ENCODE peak calls at places on chromosomes 13 and 19, in eight cellular contexts. E, M, J, U, T, Z, L and H are unnamed samples.

GRCh38 chr19:39544201-39544903 is 4.4 kb upstream of the EID2 start:
- DNase-seq in E (no peak), M (peak; percentile 40), J (no peak), U (no peak), T (no peak), Z (no peak), L (no peak), H (no peak)

GRCh38 chr13:36212789-36213188 is 1.6 kb downstream of the SOHLH2 start:
- DNase-seq in E (no peak), M (no peak), J (no peak), U (no peak), T (no peak), Z (no peak), L (no peak), H (no peak)

GRCh38 chr19:29645911-29646310 is 19.4 kb upstream of the PLEKHF1 start:
- DNase-seq in E (no peak), M (peak; percentile 89), J (no peak), U (peak; percentile 77), T (no peak), Z (no peak), L (no peak), H (no peak)

GRCh38 chr13:98476106-98476505 is 100.8 kb downstream of the STK24 start:
- DNase-seq in E (peak; percentile 55), M (no peak), J (no peak), U (no peak), T (no peak), Z (no peak), L (no peak), H (peak; percentile 73)

GRCh38 chr13:43776680-43777079 is 10.1 kb downstream of the ENOX1 start:
- DNase-seq in E (no peak), M (no peak), J (no peak), U (no peak), T (no peak), Z (no peak), L (no peak), H (no peak)

GRCh38 chr13:113045214-113046007 is 60.2 kb upstream of the F7 start:
- DNase-seq in E (no peak), M (no peak), J (no peak), U (no peak), T (no peak), Z (no peak), L (peak; percentile 57), H (no peak)

GRCh38 chr19:54439174-54439851 is 9.7 kb upstream of the LENG8 start:
- DNase-seq in E (peak; percentile 27), M (peak; percentile 71), J (no peak), U (peak; percentile 39), T (peak; percentile 60), Z (no peak), L (peak; percentile 76), H (no peak)

GRCh38 chr13:59790626-59791025 is 373.1 kb downstream of the DIAPH3 start:
- DNase-seq in E (no peak), M (no peak), J (no peak), U (no peak), T (no peak), Z (no peak), L (no peak), H (no peak)

GRCh38 chr19:1874554-1875185 is 10.6 kb downstream of the ABHD17A start:
- DNase-seq in E (no peak), M (peak; percentile 38), J (no peak), U (no peak), T (peak; percentile 48), Z (no peak), L (no peak), H (no peak)

GRCh38 chr19:7871530-7872305 is 2.5 kb downstream of the PRR36 start:
- DNase-seq in E (peak; percentile 67), M (peak; percentile 95), J (peak; percentile 91), U (peak; percentile 97), T (peak; percentile 84), Z (peak; percentile 59), L (peak; percentile 67), H (peak; percentile 86)

GRCh38 chr19:58381460-58382220 is 810 bp upstream of the ZNF837 start:
- DNase-seq in E (no peak), M (no peak), J (no peak), U (no peak), T (no peak), Z (no peak), L (no peak), H (no peak)

GRCh38 chr13:29496241-29496712 is 99.2 kb downstream of the SLC7A1 start:
- DNase-seq in E (no peak), M (peak; percentile 75), J (no peak), U (peak; percentile 52), T (peak; percentile 69), Z (no peak), L (no peak), H (no peak)

GRCh38 chr19:48123907-48124675 is 13.5 kb upstream of the PLA2G4C start:
- DNase-seq in E (no peak), M (peak; percentile 76), J (no peak), U (no peak), T (no peak), Z (peak; percentile 72), L (no peak), H (peak; percentile 68)

GRCh38 chr13:27170221-27170520 is 1.4 kb downstream of the USP12 start:
- DNase-seq in E (no peak), M (peak; percentile 62), J (no peak), U (no peak), T (peak; percentile 27), Z (no peak), L (no peak), H (peak; percentile 54)

GRCh38 chr13:27172495-27172842 is 858 bp upstream of the USP12 start:
- DNase-seq in E (no peak), M (peak; percentile 28), J (no peak), U (no peak), T (peak; percentile 52), Z (no peak), L (no peak), H (no peak)

GRCh38 chr13:27170521-27171243 is 929 bp downstream of the USP12 start:
- DNase-seq in E (peak; percentile 8), M (peak; percentile 38), J (no peak), U (peak; percentile 34), T (peak; percentile 50), Z (no peak), L (no peak), H (peak; percentile 43)

GRCh38 chr13:27171830-27172494 is 351 bp upstream of the USP12 start:
- DNase-seq in E (peak; percentile 92), M (peak; percentile 83), J (peak; percentile 96), U (peak; percentile 95), T (peak; percentile 93), Z (no peak), L (peak; percentile 74), H (peak; percentile 91)

GRCh38 chr13:27171244-27171829 is at the start of gene USP12:
- DNase-seq in E (no peak), M (no peak), J (peak; percentile 67), U (no peak), T (peak; percentile 63), Z (no peak), L (no peak), H (peak; percentile 51)
- TF ChIP-seq CTCF in E (no peak), M (no peak), J (no peak), U (no peak), T (no peak), Z (no peak), L (no peak), H (peak; percentile 37)

GRCh38 chr19:739998-740715 is 10.8 kb upstream of the MISP start:
- DNase-seq in E (no peak), M (no peak), J (no peak), U (no peak), T (no peak), Z (no peak), L (no peak), H (no peak)

GRCh38 chr19:743168-743687 is 7.7 kb upstream of the MISP start:
- DNase-seq in E (no peak), M (no peak), J (no peak), U (peak; percentile 31), T (no peak), Z (no peak), L (no peak), H (peak; percentile 69)

GRCh38 chr19:742540-743075 is 8.3 kb upstream of the MISP start:
- DNase-seq in E (no peak), M (no peak), J (no peak), U (no peak), T (no peak), Z (no peak), L (no peak), H (no peak)

GRCh38 chr19:738509-739128 is 12.3 kb upstream of the MISP start:
- DNase-seq in E (no peak), M (no peak), J (no peak), U (no peak), T (no peak), Z (no peak), L (no peak), H (no peak)

GRCh38 chr19:741506-742131 is 9.3 kb upstream of the MISP start:
- DNase-seq in E (no peak), M (peak; percentile 24), J (no peak), U (no peak), T (peak; percentile 51), Z (no peak), L (no peak), H (peak; percentile 65)
- TF ChIP-seq CTCF in E (no peak), M (no peak), J (no peak), U (no peak), T (peak; percentile 63), Z (peak; percentile 28), L (no peak), H (no peak)

DNA sequence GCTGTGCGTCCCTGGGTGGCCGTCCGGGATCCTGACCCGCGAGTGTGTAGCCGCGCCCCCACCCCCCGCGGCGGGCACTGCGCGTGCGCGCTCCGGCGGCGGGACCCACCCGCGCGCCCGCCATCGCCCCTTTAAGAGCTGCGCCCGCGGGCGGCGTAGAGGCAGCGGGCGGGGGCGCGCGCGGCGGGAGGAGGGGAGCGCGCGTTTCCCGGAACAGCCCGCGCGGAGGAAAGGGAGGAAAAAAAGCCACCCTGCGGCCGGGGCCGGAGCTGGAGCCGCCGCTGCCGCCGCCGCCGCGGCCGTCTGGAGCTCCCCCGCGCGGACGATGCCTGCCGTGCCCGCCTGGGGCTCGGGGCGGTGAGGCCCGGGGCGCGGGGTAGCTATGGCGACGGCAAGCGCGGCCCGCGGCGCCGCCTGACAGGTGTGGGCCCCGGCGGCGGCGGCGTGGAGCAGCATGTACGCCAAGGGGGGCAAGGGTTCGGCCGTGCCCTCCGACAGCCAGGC is at the start of gene SSBP4:
- DNase-seq in E (peak; percentile 52), M (peak; percentile 80), J (peak; percentile 85), U (peak; percentile 76), T (peak; percentile 88), Z (no peak), L (no peak), H (peak; percentile 92)
- TF ChIP-seq CTCF in E (no peak), M (peak; percentile 51), J (peak; percentile 65), U (no peak), T (no peak), Z (no peak), L (peak; percentile 18), H (peak; percentile 58)

DNA sequence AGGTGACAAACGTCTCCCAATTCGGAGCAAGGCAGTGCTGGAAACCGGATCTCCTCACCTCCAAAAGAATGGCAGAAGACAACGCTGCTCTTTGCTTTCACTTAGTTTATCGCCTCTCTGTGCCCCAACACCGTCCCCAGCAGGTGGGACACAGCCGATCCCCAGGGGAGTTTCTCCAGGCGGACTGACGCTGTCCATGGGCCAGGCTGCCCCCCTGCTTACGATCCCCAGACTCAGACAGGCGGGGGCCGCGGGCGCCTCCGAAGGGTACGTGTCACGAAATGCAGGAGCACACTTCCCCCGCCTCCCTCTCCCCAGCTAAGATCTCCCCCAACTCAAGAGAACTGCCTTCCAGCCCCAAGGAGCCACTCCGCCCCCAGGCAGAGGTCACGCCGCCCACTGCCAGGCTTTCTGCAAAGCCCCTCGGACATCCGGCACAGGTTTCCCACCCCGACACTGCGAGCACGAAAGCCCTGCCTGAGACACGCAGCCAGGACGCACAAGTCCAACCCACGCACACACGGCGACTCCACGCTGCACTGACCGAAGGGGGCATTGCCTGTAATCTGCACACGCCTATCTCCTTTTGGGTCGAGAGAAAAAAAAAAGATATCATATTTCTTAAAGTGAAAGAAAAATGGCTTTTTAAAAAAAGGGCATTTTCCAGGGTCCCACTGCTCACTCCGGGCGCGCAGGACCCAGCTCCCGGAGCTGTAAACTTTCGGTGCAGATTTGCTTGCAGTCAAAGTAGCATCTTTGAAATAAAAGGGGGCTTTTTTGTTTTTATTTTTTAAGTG is 1.9 kb downstream of the SPRY2 start:
- DNase-seq in E (no peak), M (peak; percentile 62), J (peak; percentile 91), U (peak; percentile 61), T (no peak), Z (no peak), L (peak; percentile 63), H (peak; percentile 61)
- TF ChIP-seq CTCF in E (no peak), M (no peak), J (peak; percentile 8), U (no peak), T (no peak), Z (peak; percentile 14), L (peak; percentile 35), H (no peak)